ENCODE peak calls at places on chromosomes 7 and 10, in eight cellular contexts. A, L, O, R, J, H, Y and N are unnamed samples.

GRCh38 chr7:35975851-35976454 is 175.1 kb downstream of the SEPTIN7 start:
- DNase-seq in L (peak), H (no peak), R (peak), A (peak), O (peak), J (no peak), Y (peak), N (peak)

GRCh38 chr10:10642741-10643280 is 374.9 kb upstream of the CELF2 start:
- DNase-seq in O (no peak), Y (no peak), R (peak), H (no peak), J (peak), A (peak), L (peak), N (no peak)

GRCh38 chr10:70455213-70455630 is 13.7 kb upstream of the NODAL start:
- DNase-seq in H (no peak), O (no peak), A (no peak), J (no peak), L (no peak), Y (no peak), R (no peak), N (no peak)

GRCh38 chr10:75470901-75471300 is 39.5 kb downstream of the LRMDA start:
- DNase-seq in O (no peak), Y (no peak), H (no peak), A (peak), L (no peak), J (no peak), R (no peak), N (no peak)

GRCh38 chr10:124035306-124035927 is 58.0 kb downstream of the CHST15 start:
- DNase-seq in H (no peak), J (no peak), Y (no peak), O (no peak), A (no peak), L (no peak), R (no peak), N (no peak)

GRCh38 chr10:13698217-13698616 is 111.5 kb downstream of the PRPF18 start:
- DNase-seq in Y (no peak), H (no peak), J (no peak), L (no peak), O (peak), A (no peak), R (no peak), N (no peak)

GRCh38 chr7:46478046-46478445 is 557.0 kb upstream of the IGFBP3 start:
- DNase-seq in L (no peak), R (peak), O (peak), H (no peak), A (peak), J (no peak), Y (no peak), N (no peak)

GRCh38 chr7:102418603-102419002 is 14.8 kb upstream of the ORAI2 start:
- DNase-seq in L (no peak), Y (no peak), H (no peak), J (no peak), A (no peak), O (no peak), R (no peak), N (no peak)

GRCh38 chr10:132252412-132252811 is 55.3 kb downstream of the STK32C start:
- DNase-seq in J (no peak), H (no peak), A (no peak), R (no peak), L (no peak), O (no peak), Y (no peak), N (no peak)

GRCh38 chr10:70590663-70591416 is 11.7 kb downstream of the PRF1 start:
- DNase-seq in H (no peak), Y (no peak), O (no peak), J (no peak), R (no peak), A (no peak), L (no peak), N (no peak)

GRCh38 chr10:47372726-47373125 is 11.4 kb downstream of the ZNF488 start:
- DNase-seq in L (no peak), R (no peak), A (no peak), H (no peak), Y (no peak), J (peak), O (no peak), N (no peak)

GRCh38 chr10:22554481-22555182 is 159.7 kb downstream of the PIP4K2A start:
- DNase-seq in R (peak), O (no peak), H (no peak), L (peak), J (peak), Y (no peak), A (peak), N (peak)

GRCh38 chr10:46544989-46545791 is 11.3 kb downstream of the GPRIN2 start:
- DNase-seq in R (no peak), L (peak), Y (no peak), J (peak), A (peak), O (peak), H (no peak), N (no peak)

GRCh38 chr7:42611961-42612360 is 299.9 kb downstream of the C7orf25 start:
- DNase-seq in R (no peak), O (no peak), L (no peak), Y (no peak), A (no peak), J (no peak), H (no peak), N (no peak)

GRCh38 chr7:70694357-70694908 is 437.5 kb upstream of the GALNT17 start:
- DNase-seq in L (peak), R (peak), H (peak), J (peak), A (peak), Y (no peak), O (no peak), N (peak)

GRCh38 chr7:101554584-101555268 is 74.4 kb downstream of the MYL10 start:
- DNase-seq in R (no peak), H (no peak), O (no peak), J (no peak), A (no peak), L (no peak), Y (no peak), N (no peak)

GRCh38 chr7:48102530-48102929 is 13.5 kb downstream of the UPP1 start:
- DNase-seq in A (no peak), J (no peak), Y (no peak), O (no peak), H (no peak), R (no peak), L (no peak), N (no peak)

GRCh38 chr10:71728218-71728737 is 8.7 kb upstream of the C10orf105 start:
- DNase-seq in H (no peak), Y (no peak), A (peak), J (no peak), R (no peak), L (no peak), O (no peak), N (no peak)

GRCh38 chr10:53370347-53370746 is 597.8 kb upstream of the MBL2 start:
- DNase-seq in H (no peak), Y (no peak), R (no peak), A (no peak), J (no peak), O (no peak), L (no peak), N (no peak)

GRCh38 chr7:26860361-26860760 is 4.0 kb downstream of the SKAP2 start:
- DNase-seq in Y (peak), O (no peak), J (no peak), H (no peak), L (no peak), R (no peak), A (no peak), N (no peak)

GRCh38 chr7:55409474-55410225 is 44.5 kb downstream of the LANCL2 start:
- DNase-seq in R (peak), H (no peak), L (no peak), O (peak), A (peak), Y (no peak), J (no peak), N (no peak)

GRCh38 chr10:65769828-65770227 is 1156.0 kb upstream of the LRRTM3 start:
- DNase-seq in L (no peak), H (no peak), R (peak), O (no peak), A (peak), J (no peak), Y (no peak), N (no peak)

DNA sequence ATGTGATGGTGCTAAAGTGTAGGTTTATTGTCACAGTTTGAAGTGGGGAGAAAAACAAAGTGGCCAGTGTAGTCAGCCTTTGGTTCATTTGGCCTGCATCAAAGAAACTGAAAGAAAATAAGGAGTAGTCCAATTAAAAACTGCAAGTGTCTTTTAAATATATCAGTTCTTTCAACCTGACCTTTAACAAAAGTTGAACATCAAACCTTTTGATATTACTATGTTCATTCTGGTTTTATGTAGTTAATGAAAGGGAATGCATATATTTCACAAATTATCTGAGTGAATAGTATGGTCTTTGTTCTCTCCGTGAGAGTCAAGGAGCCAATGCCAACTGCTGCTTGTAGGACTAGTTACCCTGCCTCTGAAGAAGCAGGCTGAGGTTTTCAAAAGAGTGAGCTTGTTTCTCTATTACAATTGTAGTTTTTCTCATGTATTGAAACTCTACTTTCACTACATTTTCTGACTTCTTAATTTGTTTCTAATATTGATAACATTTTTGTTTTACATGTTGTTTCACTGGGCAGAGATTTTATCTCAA is 1160.8 kb upstream of the LRRTM3 start:
- DNase-seq in L (no peak), J (no peak), H (no peak), O (no peak), R (no peak), A (no peak), Y (no peak), N (no peak)
- TF ChIP-seq CTCF in L (no peak), J (no peak), H (no peak), O (no peak), R (no peak), A (no peak), Y (no peak), N (no peak)

DNA sequence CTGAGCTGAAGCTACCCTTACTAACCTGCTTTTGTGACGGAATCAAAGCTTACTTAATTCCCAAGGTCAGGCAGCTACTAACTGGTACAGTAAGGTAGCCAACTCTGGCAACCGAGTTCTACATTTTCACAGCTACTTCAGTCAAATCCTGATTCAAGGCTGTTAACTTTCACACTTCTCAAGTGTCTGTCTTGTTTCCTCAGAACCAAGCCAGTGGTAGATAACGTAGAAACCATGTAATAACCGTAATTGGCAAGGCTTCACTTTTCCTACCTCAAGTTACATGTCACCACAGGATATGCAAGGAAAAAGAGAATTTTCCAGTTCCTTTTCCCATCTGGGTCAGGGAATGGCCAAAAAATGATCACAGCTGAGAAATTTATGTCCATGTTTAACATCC is 746.7 kb downstream of the NRG3 start:
- DNase-seq in R (no peak), A (no peak), L (no peak), O (no peak), H (no peak), J (no peak), Y (no peak), N (no peak)
- TF ChIP-seq CTCF in R (no peak), A (no peak), L (no peak), O (no peak), H (no peak), J (no peak), Y (no peak), N (no peak)

GRCh38 chr7:94274828-94275227 is 119.9 kb upstream of the COL1A2 start:
- DNase-seq in A (no peak), J (no peak), H (no peak), O (no peak), Y (no peak), R (no peak), L (no peak), N (no peak)

GRCh38 chr7:94272821-94273583 is 121.7 kb upstream of the COL1A2 start:
- DNase-seq in O (peak), R (no peak), Y (no peak), A (peak), H (no peak), J (no peak), L (peak), N (no peak)

GRCh38 chr7:94276046-94276445 is 118.6 kb upstream of the COL1A2 start:
- DNase-seq in Y (no peak), L (peak), R (no peak), J (no peak), A (no peak), H (no peak), O (no peak), N (no peak)

GRCh38 chr7:94277236-94277635 is 117.5 kb upstream of the COL1A2 start:
- DNase-seq in H (no peak), J (no peak), A (no peak), Y (no peak), L (peak), R (peak), O (no peak), N (no peak)

GRCh38 chr7:94276797-94277196 is 117.9 kb upstream of the COL1A2 start:
- DNase-seq in A (peak), O (peak), H (no peak), L (peak), Y (no peak), J (no peak), R (no peak), N (no peak)
- TF ChIP-seq CTCF in A (peak), O (peak), H (no peak), L (peak), Y (peak), J (no peak), R (peak), N (peak)

GRCh38 chr10:119537953-119538630 is 4.4 kb downstream of the RGS10 start:
- DNase-seq in A (no peak), J (no peak), R (no peak), H (no peak), Y (no peak), O (no peak), L (no peak), N (no peak)

GRCh38 chr10:119541046-119541445 is 1.5 kb downstream of the RGS10 start:
- DNase-seq in O (peak), H (no peak), J (no peak), A (peak), Y (no peak), R (no peak), L (no peak), N (no peak)

GRCh38 chr10:119539359-119539651 is 3.2 kb downstream of the RGS10 start:
- DNase-seq in Y (no peak), H (no peak), A (no peak), R (no peak), L (no peak), J (no peak), O (no peak), N (no peak)

GRCh38 chr10:119540038-119540437 is 2.5 kb downstream of the RGS10 start:
- DNase-seq in H (no peak), A (no peak), O (no peak), R (no peak), L (no peak), Y (no peak), J (no peak), N (no peak)

GRCh38 chr10:119538632-119539358 is 3.7 kb downstream of the RGS10 start:
- DNase-seq in A (no peak), O (no peak), R (no peak), L (no peak), J (no peak), H (no peak), Y (no peak), N (no peak)
- TF ChIP-seq CTCF in A (no peak), O (peak), R (peak), L (no peak), J (no peak), H (no peak), Y (no peak), N (no peak)

DNA sequence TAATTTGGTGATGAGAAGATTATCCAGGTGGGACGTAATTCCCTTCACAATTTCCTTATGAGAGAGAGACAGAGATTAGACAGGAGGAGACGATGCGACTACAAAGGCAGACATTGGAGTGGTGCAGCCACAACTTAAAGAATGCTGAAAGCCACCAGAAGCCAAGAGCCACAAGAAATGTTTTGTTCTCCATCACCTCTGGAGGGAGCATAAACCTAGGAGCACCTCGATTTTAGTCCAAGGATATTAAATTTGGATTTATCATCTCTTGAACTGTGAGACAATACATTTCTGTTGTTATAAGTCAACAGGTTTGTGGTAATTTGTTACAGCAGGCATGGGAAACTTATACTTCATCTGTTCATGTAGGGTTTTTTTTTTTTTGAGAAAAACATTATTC is 418.9 kb downstream of the DGKB start:
- DNase-seq in Y (no peak), R (no peak), A (no peak), L (no peak), J (no peak), H (no peak), O (no peak), N (no peak)
- TF ChIP-seq CTCF in Y (peak), R (no peak), A (no peak), L (no peak), J (no peak), H (no peak), O (peak), N (no peak)

GRCh38 chr10:18793951-18794350 is 134.7 kb downstream of the ARL5B start:
- DNase-seq in A (peak), O (no peak), H (no peak), J (no peak), L (peak), Y (no peak), R (peak), N (no peak)
- TF ChIP-seq CTCF in A (peak), O (peak), H (peak), J (peak), L (peak), Y (peak), R (peak), N (peak)

DNA sequence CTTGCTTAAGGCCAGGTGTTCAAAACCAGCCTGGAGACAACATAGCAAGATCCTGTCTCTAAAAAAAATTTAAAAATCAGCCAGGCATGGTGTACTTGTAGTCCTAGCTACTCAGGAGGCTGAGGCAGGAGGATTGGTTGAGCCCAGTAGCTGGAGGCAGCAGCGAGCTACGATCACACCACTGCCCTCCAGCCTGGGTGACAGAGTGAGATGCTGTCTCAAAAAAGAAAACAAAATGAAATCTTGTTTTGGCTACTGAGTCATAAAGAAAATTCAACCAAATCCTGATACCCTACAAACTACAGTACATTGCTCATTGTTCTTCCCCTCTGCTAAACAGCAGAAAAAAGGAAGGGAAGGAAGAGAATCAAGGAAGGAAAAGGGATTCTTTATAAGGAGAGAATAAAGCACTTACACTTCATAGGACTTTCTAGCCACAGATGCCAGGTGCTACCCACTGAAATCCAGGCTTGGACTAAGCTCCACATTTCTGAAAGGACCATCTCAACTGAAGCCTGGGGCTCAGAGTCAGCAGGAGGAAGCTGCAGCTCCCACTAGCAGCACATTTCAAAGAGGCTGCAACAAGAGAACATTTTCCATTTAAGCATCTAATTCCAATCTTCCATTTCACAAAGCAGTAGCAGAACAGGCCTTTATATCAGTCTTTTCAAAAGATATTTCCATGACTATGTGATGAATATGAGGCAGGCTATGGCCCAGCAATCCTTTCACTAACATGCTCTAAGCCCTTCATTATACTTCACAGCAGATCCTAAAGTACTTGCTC is 13.6 kb downstream of the TNPO3 start:
- DNase-seq in J (no peak), L (no peak), R (peak), A (no peak), H (no peak), O (no peak), Y (no peak), N (no peak)
- TF ChIP-seq CTCF in J (no peak), L (no peak), R (no peak), A (no peak), H (no peak), O (no peak), Y (no peak), N (no peak)

GRCh38 chr10:102668312-102669110 is 24.2 kb downstream of the TRIM8 start:
- DNase-seq in L (no peak), Y (no peak), A (no peak), H (no peak), O (no peak), J (peak), R (no peak), N (no peak)

GRCh38 chr10:102670871-102671434 is 26.7 kb downstream of the TRIM8 start:
- DNase-seq in J (no peak), H (no peak), R (no peak), L (no peak), A (no peak), Y (no peak), O (no peak), N (no peak)

GRCh38 chr10:102670065-102670400 is 25.8 kb downstream of the TRIM8 start:
- DNase-seq in Y (no peak), A (no peak), O (no peak), R (no peak), J (no peak), L (no peak), H (no peak), N (no peak)

GRCh38 chr10:102672822-102673200 is 28.5 kb downstream of the TRIM8 start:
- DNase-seq in O (no peak), Y (no peak), L (no peak), A (no peak), H (no peak), J (no peak), R (no peak), N (no peak)

GRCh38 chr10:102669206-102670064 is 25.2 kb downstream of the TRIM8 start:
- DNase-seq in L (no peak), J (peak), H (no peak), Y (no peak), O (peak), R (no peak), A (peak), N (no peak)
- TF ChIP-seq CTCF in L (no peak), J (peak), H (no peak), Y (peak), O (peak), R (peak), A (peak), N (peak)